ENCODE peak calls at places on chromosomes 6 and 20, in ten cellular contexts. T, P, M, N, Y, L, R, G, B and J are unnamed samples.

GRCh38 chr6:124963416-124964083 is 1.3 kb downstream of the RNF217 start:
- DNase-seq in M (peak), G (no peak), R (no peak), P (peak), L (peak), T (no peak), Y (no peak), B (no peak), N (no peak), J (no peak)

GRCh38 chr20:50464026-50464724 is 46.0 kb upstream of the PTPN1 start:
- DNase-seq in M (peak), N (peak), B (peak), R (peak), T (peak), Y (peak), G (peak), L (peak), P (peak), J (peak)

GRCh38 chr6:19669206-19669605 is 168.0 kb upstream of the ID4 start:
- DNase-seq in B (no peak), N (no peak), M (peak), P (peak), Y (no peak), G (no peak), T (no peak), R (no peak), L (peak), J (no peak)

GRCh38 chr20:61806995-61807394 is 258.7 kb downstream of the TAF4 start:
- DNase-seq in R (no peak), T (no peak), N (no peak), M (no peak), Y (no peak), L (no peak), P (no peak), G (no peak), B (peak), J (no peak)

GRCh38 chr6:131811510-131811909 is 3.7 kb downstream of the ENPP1 start:
- DNase-seq in L (no peak), M (no peak), N (no peak), Y (no peak), T (no peak), P (no peak), R (no peak), B (no peak), G (no peak), J (no peak)

GRCh38 chr6:41693866-41694265 is 41.5 kb downstream of the TFEB start:
- DNase-seq in M (no peak), N (no peak), G (no peak), R (no peak), B (no peak), T (no peak), Y (no peak), L (no peak), P (no peak), J (no peak)

GRCh38 chr6:166036321-166037105 is 131.1 kb downstream of the TBXT start:
- DNase-seq in L (no peak), P (no peak), N (no peak), R (no peak), G (no peak), Y (no peak), T (no peak), B (no peak), M (no peak), J (no peak)

GRCh38 chr20:32702706-32703425 is 29.1 kb upstream of the C20orf203 start:
- DNase-seq in M (no peak), G (no peak), N (no peak), P (no peak), R (no peak), Y (no peak), T (no peak), B (no peak), L (no peak), J (no peak)

GRCh38 chr20:5127204-5127858 is 523 bp downstream of the CDS2 start:
- DNase-seq in P (peak), L (peak), Y (peak), G (peak), B (peak), R (peak), T (peak), N (peak), M (peak), J (no peak)

GRCh38 chr6:168035098-168035660 is 37.7 kb downstream of the KIF25 start:
- DNase-seq in G (peak), B (peak), T (no peak), M (peak), Y (peak), L (peak), N (no peak), P (peak), R (peak), J (no peak)

GRCh38 chr20:32087117-32087516 is 22.4 kb upstream of the TM9SF4 start:
- DNase-seq in R (no peak), M (no peak), G (no peak), L (no peak), B (no peak), Y (no peak), T (no peak), N (no peak), P (no peak), J (no peak)

GRCh38 chr20:63835031-63835858 is 4.2 kb upstream of the ZBTB46 start:
- DNase-seq in M (peak), N (peak), R (peak), P (peak), B (peak), Y (peak), T (no peak), L (peak), G (peak), J (no peak)

GRCh38 chr6:53919881-53920360 is 125.1 kb downstream of the LRRC1 start:
- DNase-seq in M (no peak), R (no peak), G (no peak), Y (no peak), N (no peak), T (no peak), B (no peak), P (no peak), L (no peak), J (no peak)

GRCh38 chr6:110529907-110530306 is 53.5 kb upstream of the SLC22A16 start:
- DNase-seq in P (peak), B (no peak), L (peak), G (no peak), Y (no peak), R (no peak), M (peak), N (no peak), T (no peak), J (no peak)

GRCh38 chr20:11919046-11919445 is 1.4 kb downstream of the BTBD3 start:
- DNase-seq in M (peak), T (no peak), Y (peak), G (peak), N (no peak), B (peak), R (peak), L (no peak), P (no peak), J (no peak)

GRCh38 chr6:50699086-50699886 is 14.0 kb upstream of the TFAP2D start:
- DNase-seq in P (no peak), R (no peak), M (no peak), Y (no peak), T (no peak), L (no peak), G (no peak), B (no peak), N (no peak), J (no peak)

DNA sequence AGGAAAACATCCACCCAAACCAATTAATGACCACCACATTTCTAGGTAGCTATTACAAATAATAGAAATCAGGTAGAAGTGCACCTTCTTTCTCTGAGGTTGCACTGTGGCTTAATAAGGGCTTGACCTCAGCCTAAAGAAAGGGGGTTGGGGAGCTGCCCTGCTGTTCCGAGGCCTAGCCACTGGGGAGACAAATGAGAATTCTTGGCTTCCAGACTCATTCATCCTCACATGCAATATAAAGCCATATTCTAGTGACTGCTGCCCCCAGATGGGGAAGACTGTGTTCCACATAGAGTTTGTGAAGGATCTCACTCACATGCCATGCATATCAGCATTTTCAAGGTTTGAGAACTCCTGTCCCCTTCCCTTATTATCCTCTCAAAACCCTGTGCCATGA is 22.9 kb downstream of the SAYSD1 start:
- DNase-seq in Y (no peak), T (no peak), R (no peak), M (no peak), B (no peak), G (no peak), L (peak), N (no peak), P (no peak), J (no peak)
- TF ChIP-seq CTCF in Y (no peak), T (no peak), R (no peak), M (no peak), B (peak), G (peak), L (peak), N (no peak), P (no peak), J (no peak)

GRCh38 chr6:148179786-148180185 is 162.9 kb upstream of the SASH1 start:
- DNase-seq in Y (no peak), G (no peak), T (no peak), P (no peak), L (peak), N (no peak), R (no peak), M (peak), B (no peak), J (no peak)
- TF ChIP-seq CTCF in Y (no peak), G (peak), T (no peak), P (peak), L (peak), N (peak), R (no peak), M (peak), B (peak), J (no peak)

GRCh38 chr6:47093169-47093568 is 51.0 kb upstream of the ADGRF1 start:
- DNase-seq in N (no peak), R (peak), M (no peak), Y (no peak), P (no peak), G (no peak), L (peak), B (no peak), T (no peak), J (no peak)

GRCh38 chr6:47096233-47096887 is 54.2 kb upstream of the ADGRF1 start:
- DNase-seq in P (no peak), N (no peak), L (peak), Y (no peak), B (no peak), M (no peak), R (no peak), G (no peak), T (no peak), J (no peak)

GRCh38 chr6:47092249-47092648 is 50.1 kb upstream of the ADGRF1 start:
- DNase-seq in L (no peak), G (no peak), Y (no peak), T (no peak), P (no peak), B (no peak), R (no peak), N (no peak), M (peak), J (no peak)

GRCh38 chr6:47097092-47097945 is 55.2 kb upstream of the ADGRF1 start:
- DNase-seq in Y (peak), R (peak), L (peak), G (peak), T (peak), B (peak), M (peak), N (peak), P (peak), J (no peak)

DNA sequence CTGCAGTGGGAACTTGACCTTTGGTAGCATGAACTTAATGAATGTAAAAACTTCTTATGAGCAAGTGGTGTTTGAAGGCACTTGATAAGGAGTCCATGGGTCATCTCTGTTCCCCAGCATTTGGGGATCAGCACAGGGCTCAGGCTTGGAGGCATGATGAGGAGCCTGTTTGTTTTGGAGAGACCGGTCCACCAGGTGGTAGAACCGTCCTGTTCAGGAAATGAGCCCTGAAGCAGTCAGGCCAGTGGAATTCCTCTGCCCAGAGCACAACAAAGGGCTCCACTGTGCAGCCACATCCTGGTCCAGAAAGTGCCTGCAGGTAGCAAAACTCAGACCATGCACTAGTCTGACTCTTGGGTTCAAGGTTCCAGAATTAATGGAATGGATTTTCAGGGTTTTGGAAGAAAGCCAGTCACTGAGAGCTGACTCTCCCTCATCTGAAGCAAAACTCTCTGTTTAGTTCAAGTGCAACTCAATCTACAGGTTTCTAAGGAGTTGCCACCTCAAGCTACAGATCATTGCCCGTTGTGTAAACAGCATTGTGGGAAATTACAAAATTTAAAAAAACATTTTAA is 52.3 kb upstream of the ADGRF1 start:
- DNase-seq in P (no peak), Y (peak), B (no peak), T (no peak), M (peak), R (peak), G (no peak), N (no peak), L (peak), J (no peak)
- TF ChIP-seq CTCF in P (no peak), Y (no peak), B (no peak), T (no peak), M (peak), R (no peak), G (no peak), N (peak), L (peak), J (no peak)

DNA sequence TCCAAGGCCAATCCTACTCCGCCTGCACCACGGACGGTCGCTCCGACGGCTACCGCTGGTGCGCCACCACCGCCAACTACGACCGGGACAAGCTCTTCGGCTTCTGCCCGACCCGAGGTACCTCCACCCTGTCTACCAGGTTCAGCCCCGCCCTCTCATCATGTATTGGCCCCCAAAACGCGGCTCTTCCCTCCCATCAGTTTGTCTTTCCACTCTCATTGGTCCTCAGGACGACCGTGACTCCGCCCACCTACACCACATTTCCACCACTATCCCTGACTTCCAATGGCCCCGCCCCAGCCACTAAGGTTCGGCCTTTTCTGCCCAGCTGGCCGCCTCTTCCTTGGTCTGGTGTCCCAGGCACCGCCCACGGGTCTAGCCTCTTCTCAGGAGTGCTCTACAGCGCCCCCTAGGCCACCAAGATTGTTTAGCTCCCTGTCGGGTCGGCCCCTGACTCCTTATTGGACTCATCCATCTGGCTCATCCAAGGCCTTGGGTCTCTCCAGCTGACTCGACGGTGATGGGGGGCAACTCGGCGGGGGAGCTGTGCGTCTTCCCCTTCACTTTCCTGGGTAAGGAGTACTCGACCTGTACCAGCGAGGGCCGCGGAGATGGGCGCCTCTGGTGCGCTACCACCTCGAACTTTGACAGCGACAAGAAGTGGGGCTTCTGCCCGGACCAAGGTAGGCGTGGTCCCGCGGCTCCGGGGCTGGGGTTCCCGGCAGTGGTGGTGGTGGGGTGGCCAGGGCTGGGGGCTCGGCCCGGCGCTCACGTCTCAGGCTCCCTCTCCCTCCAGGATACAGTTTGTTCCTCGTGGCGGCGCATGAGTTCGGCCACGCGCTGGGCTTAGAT is 3.1 kb downstream of the MMP9 start:
- DNase-seq in P (peak), R (no peak), B (peak), T (peak), Y (peak), L (peak), N (peak), M (peak), G (peak), J (no peak)
- TF ChIP-seq CTCF in P (peak), R (no peak), B (no peak), T (no peak), Y (no peak), L (peak), N (no peak), M (peak), G (no peak), J (no peak)

DNA sequence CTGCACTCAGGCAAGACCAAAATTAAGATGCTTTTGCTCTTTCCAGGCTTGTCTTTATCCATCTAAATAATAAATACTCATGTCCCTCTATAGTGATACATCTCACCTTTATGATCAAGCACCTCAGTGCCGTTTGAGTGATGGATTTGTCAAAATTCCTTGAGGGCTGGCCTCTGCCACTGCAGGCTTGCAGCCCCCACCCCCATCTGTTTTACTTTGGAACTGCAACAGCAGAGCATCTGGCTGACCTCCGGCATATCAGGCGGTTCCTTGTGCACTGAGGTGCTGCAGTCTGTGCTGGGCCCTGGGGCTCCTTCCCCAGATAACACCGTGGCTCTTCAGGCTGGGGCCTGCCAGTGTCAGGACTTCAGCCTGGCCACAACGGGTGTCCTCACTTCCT is 386.9 kb downstream of the CDH26 start:
- DNase-seq in M (no peak), T (no peak), R (no peak), B (no peak), G (no peak), L (no peak), Y (no peak), N (no peak), P (no peak), J (no peak)
- TF ChIP-seq CTCF in M (no peak), T (no peak), R (no peak), B (no peak), G (no peak), L (no peak), Y (no peak), N (no peak), P (no peak), J (no peak)

DNA sequence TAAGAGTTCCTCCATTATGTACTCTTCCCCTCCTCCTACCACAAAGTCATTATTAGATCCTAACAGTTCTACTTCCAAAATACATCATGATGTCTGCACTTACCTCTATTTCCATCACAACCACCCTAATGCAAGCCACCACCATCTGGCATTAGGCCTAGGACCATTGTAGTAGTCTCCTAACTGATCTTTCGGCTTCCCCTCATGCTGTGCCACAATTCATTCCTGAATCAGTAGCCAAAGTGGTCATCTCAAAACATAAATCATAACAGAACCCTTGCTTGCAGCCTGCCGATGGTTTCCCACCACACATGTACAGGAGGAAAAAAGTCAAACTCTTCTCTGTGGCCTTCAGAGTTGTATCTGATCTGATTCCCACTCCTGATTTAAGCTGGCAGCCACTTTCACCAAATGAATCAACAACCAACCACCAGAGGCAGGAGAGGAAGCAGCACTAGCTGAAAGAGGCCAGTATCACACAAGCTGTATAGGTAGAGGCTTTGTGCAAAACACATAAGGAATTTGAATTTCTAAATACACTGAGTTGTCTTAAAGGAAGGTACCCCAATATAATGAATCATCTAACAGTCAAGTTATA is 26.1 kb downstream of the FAM184A start:
- DNase-seq in P (no peak), T (no peak), Y (no peak), G (no peak), L (no peak), B (no peak), N (no peak), M (no peak), R (no peak), J (no peak)
- TF ChIP-seq CTCF in P (no peak), T (no peak), Y (no peak), G (no peak), L (no peak), B (no peak), N (no peak), M (no peak), R (no peak), J (no peak)

GRCh38 chr20:46060301-46060881 is 29.4 kb downstream of the NCOA5 start:
- DNase-seq in Y (no peak), T (no peak), P (no peak), N (no peak), G (no peak), R (no peak), M (no peak), B (no peak), L (no peak), J (no peak)

GRCh38 chr20:46056027-46056833 is 27.2 kb downstream of the SLC12A5 start:
- DNase-seq in P (no peak), L (no peak), B (no peak), M (no peak), Y (no peak), N (no peak), T (no peak), R (no peak), G (no peak), J (no peak)

GRCh38 chr20:46056970-46057855 is 28.2 kb downstream of the SLC12A5 start:
- DNase-seq in M (peak), R (no peak), Y (no peak), N (no peak), B (peak), L (no peak), P (peak), G (peak), T (peak), J (no peak)

GRCh38 chr20:46058656-46059281 is 29.8 kb downstream of the SLC12A5 start:
- DNase-seq in R (no peak), P (no peak), L (no peak), G (no peak), Y (no peak), T (no peak), B (no peak), N (no peak), M (no peak), J (no peak)

GRCh38 chr20:46057856-46058655 is 29.0 kb downstream of the SLC12A5 start:
- DNase-seq in M (peak), Y (no peak), P (peak), N (peak), L (no peak), T (peak), R (no peak), G (peak), B (peak), J (no peak)
- TF ChIP-seq CTCF in M (peak), Y (no peak), P (peak), N (no peak), L (no peak), T (no peak), R (no peak), G (peak), B (peak), J (no peak)

DNA sequence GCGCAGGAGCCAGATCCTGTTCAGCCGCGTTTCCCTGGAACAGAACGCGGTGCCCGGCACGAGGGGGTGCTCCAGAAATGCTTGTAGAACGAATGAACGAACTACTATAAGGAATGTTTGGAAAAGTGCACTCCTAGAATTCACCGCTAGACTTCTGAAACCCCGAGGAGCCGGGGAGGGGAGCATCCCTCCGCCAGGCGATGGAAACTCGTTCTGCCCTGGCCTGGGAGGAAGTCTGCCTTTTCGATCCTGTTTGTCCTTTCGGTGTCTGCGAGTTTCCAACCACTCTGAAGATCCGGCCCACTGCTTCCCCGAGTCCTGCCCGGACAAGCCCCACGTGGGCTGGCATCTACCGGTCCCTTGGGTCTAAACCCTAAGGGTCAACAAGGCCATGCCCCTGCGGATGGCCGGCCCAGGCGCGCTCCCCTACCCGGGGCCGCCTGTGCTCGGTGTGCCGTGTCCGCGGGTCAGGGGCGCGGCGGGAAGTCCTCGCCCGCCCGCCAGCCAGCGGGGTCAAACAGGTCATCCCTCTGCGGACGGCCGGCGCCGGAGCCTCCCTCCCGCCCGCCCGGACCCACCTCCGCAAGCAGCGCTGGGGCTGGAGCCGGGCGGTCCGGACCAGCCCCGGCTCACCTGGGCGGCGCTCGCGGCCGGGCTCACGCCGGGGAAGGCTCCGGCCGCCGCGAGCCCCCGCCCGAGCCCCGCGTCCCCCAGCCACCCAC is 521 bp downstream of the SULF2 start:
- DNase-seq in M (peak), L (peak), B (peak), N (no peak), P (no peak), R (peak), Y (no peak), G (peak), T (no peak), J (no peak)
- TF ChIP-seq CTCF in M (no peak), L (peak), B (peak), N (peak), P (peak), R (no peak), Y (no peak), G (no peak), T (no peak), J (no peak)